ENCODE peak calls at places on chromosomes 11 and 22, in eight cellular contexts. P is MM.1S, X is fibroblast of lung, Q is IMR-90, U is DND-41, J is HepG2, C is neural progenitor cell, S is GM12878. V is an unnamed sample.

GRCh38 chr22:22235564-22235963 is 9.0 kb upstream of the VPREB1 start:
- DNase-seq in P (peak; percentile 76), X (no peak), Q (no peak), U (peak; percentile 47), J (no peak), C (peak; percentile 61), S (peak; percentile 17), V (peak; percentile 9)

GRCh38 chr11:119196833-119197483 is 9.2 kb upstream of the CBL start:
- DNase-seq in P (peak; percentile 86), X (peak; percentile 67), Q (peak; percentile 85), U (peak; percentile 77), J (peak; percentile 83), C (peak; percentile 84), S (peak; percentile 59), V (peak; percentile 80)

GRCh38 chr11:61298663-61299244 is 3.6 kb upstream of the VWCE start:
- DNase-seq in P (no peak), X (peak; percentile 36), Q (no peak), U (no peak), J (peak; percentile 96), C (no peak), S (no peak), V (no peak)

GRCh38 chr11:77351281-77351905 is 49.9 kb upstream of the GDPD4 start:
- DNase-seq in P (no peak), X (no peak), Q (peak; percentile 23), U (no peak), J (no peak), C (no peak), S (no peak), V (peak; percentile 69)

GRCh38 chr11:76670475-76671235 is at the start of gene LRRC32:
- DNase-seq in P (no peak), X (peak; percentile 11), Q (no peak), U (no peak), J (no peak), C (peak; percentile 78), S (no peak), V (no peak)

GRCh38 chr22:20815477-20816050 is 41.7 kb downstream of the SERPIND1 start:
- DNase-seq in P (no peak), X (no peak), Q (no peak), U (no peak), J (no peak), C (no peak), S (no peak), V (no peak)

GRCh38 chr11:12276831-12277475 is 100.4 kb upstream of the PARVA start:
- DNase-seq in P (no peak), X (no peak), Q (no peak), U (no peak), J (no peak), C (no peak), S (no peak), V (no peak)

GRCh38 chr22:38923463-38924196 is 33.8 kb upstream of the APOBEC3A start:
- DNase-seq in P (no peak), X (peak; percentile 92), Q (peak; percentile 85), U (no peak), J (peak; percentile 88), C (peak; percentile 29), S (no peak), V (peak; percentile 83)

GRCh38 chr11:83599066-83599465 is 312.9 kb upstream of the CCDC90B start:
- DNase-seq in P (no peak), X (no peak), Q (no peak), U (no peak), J (peak; percentile 1), C (no peak), S (no peak), V (no peak)

GRCh38 chr11:100890779-100891178 is 203.7 kb downstream of the ARHGAP42 start:
- DNase-seq in P (no peak), X (peak; percentile 99), Q (peak; percentile 98), U (no peak), J (no peak), C (no peak), S (no peak), V (no peak)

GRCh38 chr11:78027759-78028158 is 4.7 kb upstream of the KCTD14 start:
- DNase-seq in P (no peak), X (no peak), Q (no peak), U (no peak), J (no peak), C (no peak), S (no peak), V (no peak)

GRCh38 chr11:69601346-69601975 is 39.5 kb upstream of the CCND1 start:
- DNase-seq in P (no peak), X (no peak), Q (no peak), U (no peak), J (peak; percentile 16), C (no peak), S (no peak), V (no peak)

GRCh38 chr22:50260801-50261614 is 475 bp downstream of the MAPK12 start:
- DNase-seq in P (peak; percentile 54), X (peak; percentile 74), Q (peak; percentile 67), U (no peak), J (no peak), C (peak; percentile 73), S (no peak), V (peak; percentile 59)

GRCh38 chr11:89381094-89381493 is 110.1 kb downstream of the NOX4 start:
- DNase-seq in P (no peak), X (peak; percentile 99), Q (peak; percentile 98), U (no peak), J (no peak), C (no peak), S (no peak), V (peak; percentile 93)

GRCh38 chr22:20239063-20239950 is 28.8 kb downstream of the RTN4R start:
- DNase-seq in P (no peak), X (peak; percentile 37), Q (peak; percentile 17), U (no peak), J (no peak), C (no peak), S (no peak), V (no peak)

GRCh38 chr11:44899959-44900358 is 50.7 kb downstream of the TP53I11 start:
- DNase-seq in P (peak; percentile 42), X (peak; percentile 75), Q (peak; percentile 71), U (peak; percentile 43), J (peak; percentile 5), C (peak; percentile 34), S (peak; percentile 11), V (peak; percentile 39)

GRCh38 chr22:25452116-25452700 is 112.3 kb upstream of the GRK3 start:
- DNase-seq in P (no peak), X (no peak), Q (peak; percentile 37), U (no peak), J (no peak), C (no peak), S (no peak), V (no peak)
- H3K9ac ChIP-seq in P (no peak overlapping the region), X (no peak overlapping the region), Q (peak overlapping the region; percentile 49), U (no peak overlapping the region), J (no peak overlapping the region), C (no peak overlapping the region), S (no peak overlapping the region), V (no peak overlapping the region)

GRCh38 chr11:56917708-56918450 is 70.8 kb upstream of the OR5AK2 start:
- DNase-seq in P (no peak), X (peak; percentile 65), Q (no peak), U (peak; percentile 20), J (no peak), C (no peak), S (no peak), V (no peak)
- H3K4me3 ChIP-seq in P (no peak overlapping the region), X (no peak overlapping the region), Q (no peak overlapping the region), U (no peak overlapping the region), J (no peak overlapping the region), C (no peak overlapping the region), S (no peak overlapping the region), V (no peak overlapping the region)

DNA sequence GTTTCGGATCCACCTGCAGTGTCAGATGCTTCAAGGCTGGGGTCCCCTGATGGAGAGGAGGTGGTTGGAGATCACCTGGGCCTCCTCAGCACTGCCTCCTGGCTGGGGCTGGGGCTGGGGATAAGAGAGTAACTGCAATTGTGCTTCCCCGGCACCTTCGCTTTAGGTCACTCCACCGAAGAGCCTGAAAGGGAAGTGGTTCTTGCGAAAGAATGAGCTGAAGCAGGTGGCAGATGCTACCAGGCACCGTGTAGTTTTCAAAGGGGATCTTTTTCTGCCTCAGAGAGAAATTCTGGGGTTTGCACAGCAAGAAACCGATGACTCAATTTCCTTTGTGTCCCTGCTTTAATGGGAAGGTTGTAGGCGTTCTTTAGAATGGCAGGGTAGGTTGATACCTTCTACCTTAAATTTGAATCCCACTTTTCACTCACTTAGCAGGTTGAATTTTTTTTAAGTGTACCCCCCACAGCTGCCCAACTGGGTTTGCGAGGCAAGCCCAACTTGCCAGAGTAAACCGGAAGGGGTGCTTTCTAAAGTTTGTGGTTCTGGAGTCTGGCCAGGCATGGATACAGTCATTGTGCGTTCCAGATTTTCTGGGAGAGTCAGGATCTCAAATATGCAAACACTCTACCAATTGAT is 5.3 kb downstream of the CD44 start:
- DNase-seq in P (peak; percentile 96), X (peak; percentile 88), Q (peak; percentile 84), U (peak; percentile 77), J (no peak), C (no peak), S (peak; percentile 85), V (peak; percentile 87)
- H4K20me1 ChIP-seq in P (no peaks in the 10 kb centered on the region), X (no peaks in the 10 kb centered on the region), Q (peaks cover 98% of the 10 kb centered on the region), U (peaks cover 21% of the 10 kb centered on the region), J (no peaks in the 10 kb centered on the region), C (no peaks in the 10 kb centered on the region), S (no peaks in the 10 kb centered on the region), V (peaks cover 21% of the 10 kb centered on the region)

GRCh38 chr22:37807410-37808293 is at the start of gene GCAT:
- DNase-seq in P (peak; percentile 93), X (peak; percentile 96), Q (peak; percentile 95), U (peak; percentile 98), J (peak; percentile 91), C (peak; percentile 98), S (peak; percentile 58), V (peak; percentile 96)

GRCh38 chr22:37808294-37808657 is 542 bp downstream of the GCAT start:
- DNase-seq in P (no peak), X (peak; percentile 56), Q (peak; percentile 62), U (peak; percentile 19), J (no peak), C (no peak), S (no peak), V (peak; percentile 19)

GRCh38 chr22:37805878-37806277 is 1.9 kb upstream of the GCAT start:
- DNase-seq in P (no peak), X (no peak), Q (no peak), U (no peak), J (no peak), C (no peak), S (no peak), V (no peak)

GRCh38 chr22:37804886-37805857 is 2.6 kb upstream of the GCAT start:
- DNase-seq in P (no peak), X (peak; percentile 72), Q (peak; percentile 70), U (peak; percentile 94), J (peak; percentile 73), C (peak; percentile 86), S (no peak), V (peak; percentile 79)

DNA sequence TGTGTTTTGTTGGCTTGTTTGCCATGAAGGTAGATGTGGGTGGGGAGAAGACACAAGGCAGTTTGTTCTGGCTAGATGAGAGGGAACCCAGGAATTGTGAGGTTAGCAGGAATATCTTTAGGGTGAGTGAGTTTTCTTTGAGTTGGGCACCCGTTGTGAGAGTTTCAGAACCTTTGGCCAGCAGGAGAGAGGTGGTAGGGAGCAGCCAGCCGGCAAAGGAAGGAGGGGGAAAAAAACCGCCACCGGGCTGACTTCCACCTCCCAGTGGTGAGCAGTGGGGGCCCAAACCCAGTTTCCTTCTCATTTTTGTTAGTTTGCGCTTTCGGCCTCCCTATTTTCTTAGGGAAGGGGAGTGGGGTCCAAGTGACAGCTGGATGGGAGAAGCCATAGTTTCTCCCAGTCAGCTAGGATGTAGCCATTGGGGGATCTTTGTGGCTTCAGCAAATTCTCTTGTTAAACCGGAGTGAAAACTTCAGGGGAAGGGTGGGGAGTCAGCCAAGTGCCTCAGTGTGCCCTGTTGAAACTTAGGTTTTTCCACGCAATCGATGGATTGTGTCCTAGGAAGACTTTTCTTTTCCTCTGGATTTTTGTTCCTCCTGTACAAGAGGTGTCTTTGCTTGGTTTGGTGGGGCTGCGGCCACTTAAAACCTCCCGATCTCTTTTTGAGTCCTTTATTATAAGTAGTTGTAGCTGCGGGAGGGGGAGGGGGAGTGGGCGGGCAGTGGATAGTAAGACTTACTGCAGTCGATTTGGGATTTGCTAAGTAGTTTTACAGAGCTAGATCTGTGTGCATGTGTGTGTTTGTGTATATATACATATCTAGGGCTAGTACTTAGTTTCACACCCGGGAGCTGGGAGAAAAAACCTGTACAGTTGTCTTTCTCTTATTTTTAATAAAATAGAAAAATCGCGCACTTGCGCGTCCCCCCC is 1.1 kb upstream of the GCAT start:
- DNase-seq in P (no peak), X (peak; percentile 52), Q (peak; percentile 52), U (peak; percentile 67), J (peak; percentile 34), C (peak; percentile 49), S (no peak), V (peak; percentile 64)
- H3K9ac ChIP-seq in P (no peak overlapping the region), X (peak overlapping the region; percentile 32), Q (peak overlapping the region; percentile 35), U (peak overlapping the region; percentile 78), J (peak overlapping the region; percentile 88), C (peak overlapping the region; percentile 47), S (no peak overlapping the region), V (peak overlapping the region; percentile 52)

V was measured in mammary epithelial cell.